ENCODE peak calls at places on chromosomes 16 and 17, in five cellular contexts. One of them, this sample, is unnamed.

GRCh38 chr17:60675997-60676396 is 1.7 kb upstream of the BCAS3 start:
- DNase-seq in IMR-90: no peak
- DNase-seq in GM12878: no peak
- DNase-seq in A549: no peak
- DNase-seq in K562: no peak
- DNase-seq in this sample: no peak

GRCh38 chr17:41442772-41443171 is 2.0 kb upstream of the KRT38 start:
- DNase-seq in GM12878: no peak
- DNase-seq in IMR-90: peak; percentile 57
- DNase-seq in K562: no peak
- DNase-seq in A549: no peak
- DNase-seq in this sample: no peak

GRCh38 chr17:46037722-46038255 is 38.7 kb downstream of the STH start:
- DNase-seq in K562: no peak
- DNase-seq in GM12878: no peak
- DNase-seq in IMR-90: no peak
- DNase-seq in A549: no peak
- DNase-seq in this sample: no peak

GRCh38 chr17:57221366-57222350 is 34.7 kb upstream of the MSI2 start:
- DNase-seq in K562: no peak
- DNase-seq in GM12878: no peak
- DNase-seq in A549: no peak
- DNase-seq in IMR-90: no peak
- DNase-seq in this sample: no peak

GRCh38 chr17:5793899-5794298 is 209.6 kb upstream of the NLRP1 start:
- DNase-seq in IMR-90: no peak
- DNase-seq in A549: no peak
- DNase-seq in GM12878: no peak
- DNase-seq in K562: no peak
- DNase-seq in this sample: no peak

GRCh38 chr16:53129281-53130192 is 74.7 kb downstream of the CHD9 start:
- DNase-seq in A549: no peak
- DNase-seq in K562: peak; percentile 41
- DNase-seq in IMR-90: peak; percentile 81
- DNase-seq in GM12878: no peak
- DNase-seq in this sample: peak; percentile 28

GRCh38 chr17:39261286-39261685 is 35.5 kb upstream of the STAC2 start:
- DNase-seq in GM12878: no peak
- DNase-seq in IMR-90: no peak
- DNase-seq in A549: no peak
- DNase-seq in K562: peak; percentile 76
- DNase-seq in this sample: no peak

GRCh38 chr16:31081428-31082351 is 7.1 kb downstream of the PRSS53 start:
- DNase-seq in A549: no peak
- DNase-seq in IMR-90: no peak
- DNase-seq in GM12878: no peak
- DNase-seq in K562: no peak
- DNase-seq in this sample: no peak

GRCh38 chr16:53692146-53692545 is 11.5 kb downstream of the RPGRIP1L start:
- DNase-seq in A549: no peak
- DNase-seq in IMR-90: no peak
- DNase-seq in GM12878: no peak
- DNase-seq in K562: no peak
- DNase-seq in this sample: no peak

GRCh38 chr17:36149296-36149820 is 27.1 kb downstream of the TBC1D3B start:
- DNase-seq in A549: no peak
- DNase-seq in K562: no peak
- DNase-seq in GM12878: no peak
- DNase-seq in IMR-90: peak; percentile 33
- DNase-seq in this sample: peak; percentile 23

GRCh38 chr17:2024572-2025219 is 438 bp downstream of the RTN4RL1 start:
- DNase-seq in K562: no peak
- DNase-seq in GM12878: no peak
- DNase-seq in A549: no peak
- DNase-seq in IMR-90: no peak
- DNase-seq in this sample: no peak

GRCh38 chr16:78478267-78478821 is 378.9 kb downstream of the WWOX start:
- DNase-seq in GM12878: no peak
- DNase-seq in IMR-90: no peak
- DNase-seq in A549: peak; percentile 9
- DNase-seq in K562: peak; percentile 27
- DNase-seq in this sample: peak; percentile 28

GRCh38 chr17:57986841-57987581 is 1.0 kb downstream of the VEZF1 start:
- DNase-seq in GM12878: no peak
- DNase-seq in A549: peak; percentile 63
- DNase-seq in K562: no peak
- DNase-seq in IMR-90: peak; percentile 91
- DNase-seq in this sample: peak; percentile 39

GRCh38 chr17:48997827-48998556 is 807 bp downstream of the IGF2BP1 start:
- DNase-seq in GM12878: no peak
- DNase-seq in K562: peak; percentile 79
- DNase-seq in IMR-90: no peak
- DNase-seq in A549: no peak
- DNase-seq in this sample: no peak

GRCh38 chr17:74361613-74362391 is at the start of gene BTBD17:
- DNase-seq in IMR-90: no peak
- DNase-seq in K562: peak; percentile 82
- DNase-seq in GM12878: no peak
- DNase-seq in A549: peak; percentile 74
- DNase-seq in this sample: peak; percentile 77

GRCh38 chr17:67759355-67760171 is 41.8 kb downstream of the NOL11 start:
- DNase-seq in K562: peak; percentile 40
- DNase-seq in IMR-90: peak; percentile 50
- DNase-seq in A549: no peak
- DNase-seq in GM12878: no peak
- DNase-seq in this sample: no peak

GRCh38 chr17:6996256-6997111 is 635 bp downstream of the ALOX12 start:
- DNase-seq in K562: no peak
- DNase-seq in GM12878: no peak
- DNase-seq in IMR-90: no peak
- DNase-seq in A549: no peak
- DNase-seq in this sample: no peak

GRCh38 chr17:47603830-47604229 is 45.9 kb upstream of the KPNB1 start:
- DNase-seq in K562: no peak
- DNase-seq in IMR-90: no peak
- DNase-seq in GM12878: no peak
- DNase-seq in A549: no peak
- DNase-seq in this sample: no peak

GRCh38 chr16:27568077-27568476 is 18.1 kb downstream of the KATNIP start:
- DNase-seq in A549: peak; percentile 27
- DNase-seq in IMR-90: no peak
- DNase-seq in K562: no peak
- DNase-seq in GM12878: no peak
- DNase-seq in this sample: no peak

GRCh38 chr17:49913226-49914095 is 55.5 kb upstream of the DLX4 start:
- DNase-seq in A549: peak; percentile 81
- DNase-seq in GM12878: no peak
- DNase-seq in IMR-90: peak; percentile 55
- DNase-seq in K562: peak; percentile 71
- DNase-seq in this sample: no peak

GRCh38 chr17:44961921-44962350 is 6.2 kb downstream of the C1QL1 start:
- DNase-seq in GM12878: no peak
- DNase-seq in A549: no peak
- DNase-seq in K562: peak; percentile 31
- DNase-seq in IMR-90: no peak
- DNase-seq in this sample: peak; percentile 49

GRCh38 chr16:64470916-64471315 is 650.9 kb downstream of the CDH11 start:
- DNase-seq in K562: no peak
- DNase-seq in IMR-90: no peak
- DNase-seq in A549: no peak
- DNase-seq in GM12878: no peak
- DNase-seq in this sample: no peak

GRCh38 chr17:9568004-9568403 is 7.6 kb downstream of the STX8 start:
- DNase-seq in GM12878: no peak
- DNase-seq in K562: no peak
- DNase-seq in IMR-90: no peak
- DNase-seq in A549: no peak
- DNase-seq in this sample: no peak

GRCh38 chr17:28807925-28808641 is 34.5 kb downstream of the FAM222B start:
- DNase-seq in K562: no peak
- DNase-seq in GM12878: no peak
- DNase-seq in A549: peak; percentile 57
- DNase-seq in IMR-90: peak; percentile 92
- DNase-seq in this sample: peak; percentile 5

GRCh38 chr17:39152134-39152884 is 872 bp upstream of the PLXDC1 start:
- DNase-seq in A549: peak; percentile 54
- DNase-seq in GM12878: no peak
- DNase-seq in K562: no peak
- DNase-seq in IMR-90: no peak
- DNase-seq in this sample: peak; percentile 25

GRCh38 chr17:17264430-17264829 is 16.6 kb downstream of the COPS3 start:
- DNase-seq in GM12878: no peak
- DNase-seq in IMR-90: no peak
- DNase-seq in A549: no peak
- DNase-seq in K562: no peak
- DNase-seq in this sample: no peak

GRCh38 chr17:73770115-73770848 is 126.0 kb upstream of the SDK2 start:
- DNase-seq in K562: no peak
- DNase-seq in A549: peak; percentile 57
- DNase-seq in GM12878: no peak
- DNase-seq in IMR-90: peak; percentile 50
- DNase-seq in this sample: peak; percentile 59

GRCh38 chr17:48586355-48586924 is 3.6 kb downstream of the HOXB3 start:
- DNase-seq in IMR-90: peak; percentile 41
- DNase-seq in A549: no peak
- DNase-seq in K562: no peak
- DNase-seq in GM12878: no peak
- DNase-seq in this sample: no peak

GRCh38 chr17:16435951-16436886 is 20.8 kb downstream of the TRPV2 start:
- DNase-seq in GM12878: no peak
- DNase-seq in K562: no peak
- DNase-seq in A549: no peak
- DNase-seq in IMR-90: no peak
- DNase-seq in this sample: no peak

GRCh38 chr16:4414187-4414909 is 2.0 kb downstream of the CORO7 start:
- DNase-seq in K562: peak; percentile 8
- DNase-seq in A549: no peak
- DNase-seq in GM12878: peak; percentile 98
- DNase-seq in IMR-90: no peak
- DNase-seq in this sample: no peak

GRCh38 chr16:1654505-1655268 is 23.4 kb upstream of the JPT2 start:
- DNase-seq in A549: no peak
- DNase-seq in IMR-90: no peak
- DNase-seq in GM12878: no peak
- DNase-seq in K562: no peak
- DNase-seq in this sample: no peak

GRCh38 chr16:2826591-2827480 is 3.3 kb upstream of the ZG16B start:
- DNase-seq in GM12878: no peak
- DNase-seq in A549: no peak
- DNase-seq in K562: no peak
- DNase-seq in IMR-90: no peak
- DNase-seq in this sample: no peak

DNA sequence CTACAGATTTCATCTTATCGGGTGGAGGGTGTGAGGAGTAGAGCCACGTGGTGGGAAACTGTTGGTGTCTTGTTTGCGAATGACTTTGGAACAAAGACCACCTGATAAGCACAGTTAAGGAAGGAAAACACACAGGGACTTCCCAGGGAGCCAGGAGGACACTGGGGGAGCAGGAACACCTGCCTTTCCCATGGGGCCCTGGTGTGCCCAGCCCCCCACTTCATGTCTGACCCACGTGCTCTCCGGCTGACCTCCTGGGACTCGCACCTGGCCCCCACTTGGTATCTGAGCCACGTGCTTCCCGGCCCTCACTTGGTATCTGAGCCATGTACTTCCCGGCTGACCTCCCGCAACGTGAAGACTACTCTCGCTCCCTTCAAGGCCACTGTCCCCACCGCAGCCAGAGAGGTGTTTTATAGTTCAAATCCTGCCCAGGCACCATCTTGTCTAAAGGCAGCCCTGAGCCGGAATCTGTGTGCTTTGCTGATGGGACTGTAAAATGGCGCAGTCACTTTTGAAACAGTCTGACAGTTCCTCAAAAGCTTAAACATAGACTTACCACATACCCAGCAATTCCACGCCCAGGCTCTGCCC is 5.4 kb upstream of the CSNK1D start:
- DNase-seq in A549: no peak
- DNase-seq in GM12878: no peak
- DNase-seq in IMR-90: no peak
- DNase-seq in K562: no peak
- DNase-seq in this sample: no peak
- TF ChIP-seq BHLHE40 in A549: no peak
- TF ChIP-seq BHLHE40 in GM12878: no peak
- TF ChIP-seq BHLHE40 in IMR-90: no peak
- TF ChIP-seq BHLHE40 in K562: no peak
- TF ChIP-seq BHLHE40 in this sample: no peak

GRCh38 chr16:11967195-11967911 is 2.3 kb downstream of the TNFRSF17 start:
- DNase-seq in A549: no peak
- DNase-seq in GM12878: no peak
- DNase-seq in K562: no peak
- DNase-seq in IMR-90: no peak
- DNase-seq in this sample: no peak
- TF ChIP-seq BHLHE40 in A549: no peak
- TF ChIP-seq BHLHE40 in GM12878: no peak
- TF ChIP-seq BHLHE40 in K562: no peak
- TF ChIP-seq BHLHE40 in IMR-90: no peak
- TF ChIP-seq BHLHE40 in this sample: no peak

GRCh38 chr17:14015286-14015685 is 54.0 kb upstream of the COX10 start:
- DNase-seq in K562: no peak
- DNase-seq in A549: no peak
- DNase-seq in IMR-90: no peak
- DNase-seq in GM12878: no peak
- DNase-seq in this sample: no peak

GRCh38 chr17:14007951-14008350 is 61.4 kb upstream of the COX10 start:
- DNase-seq in A549: no peak
- DNase-seq in IMR-90: no peak
- DNase-seq in GM12878: no peak
- DNase-seq in K562: no peak
- DNase-seq in this sample: no peak

GRCh38 chr17:14014647-14015046 is 54.7 kb upstream of the COX10 start:
- DNase-seq in GM12878: no peak
- DNase-seq in IMR-90: peak; percentile 9
- DNase-seq in K562: no peak
- DNase-seq in A549: no peak
- DNase-seq in this sample: no peak

GRCh38 chr17:14010999-14011692 is 58.2 kb upstream of the COX10 start:
- DNase-seq in A549: no peak
- DNase-seq in K562: no peak
- DNase-seq in GM12878: no peak
- DNase-seq in IMR-90: no peak
- DNase-seq in this sample: no peak

GRCh38 chr17:14011740-14012405 is 57.4 kb upstream of the COX10 start:
- DNase-seq in IMR-90: no peak
- DNase-seq in A549: no peak
- DNase-seq in K562: no peak
- DNase-seq in GM12878: no peak
- DNase-seq in this sample: no peak
- TF ChIP-seq BHLHE40 in IMR-90: no peak
- TF ChIP-seq BHLHE40 in A549: no peak
- TF ChIP-seq BHLHE40 in K562: no peak
- TF ChIP-seq BHLHE40 in GM12878: no peak
- TF ChIP-seq BHLHE40 in this sample: no peak

DNA sequence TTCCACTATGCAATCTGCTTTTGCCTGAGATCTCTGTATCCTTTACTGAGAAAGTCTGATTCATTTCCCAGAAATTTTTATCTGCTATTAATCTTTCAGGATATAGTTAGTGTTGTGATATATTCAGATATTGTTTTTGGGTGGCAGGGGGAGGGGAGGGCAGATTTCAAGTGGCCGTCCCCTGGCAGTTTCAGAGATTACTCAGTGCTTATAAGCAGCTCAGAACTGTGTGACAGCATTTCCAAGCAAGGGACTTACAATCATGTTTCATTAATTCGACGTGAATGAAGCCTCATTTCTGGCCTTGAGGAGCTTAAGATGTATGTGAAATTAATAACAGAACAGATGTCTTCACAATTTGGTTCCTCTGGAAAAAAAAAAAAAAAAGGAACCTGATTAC is 35.1 kb upstream of the MMP2 start:
- DNase-seq in GM12878: no peak
- DNase-seq in K562: no peak
- DNase-seq in IMR-90: no peak
- DNase-seq in A549: no peak
- DNase-seq in this sample: no peak
- TF ChIP-seq BHLHE40 in GM12878: no peak
- TF ChIP-seq BHLHE40 in K562: no peak
- TF ChIP-seq BHLHE40 in IMR-90: no peak
- TF ChIP-seq BHLHE40 in A549: no peak
- TF ChIP-seq BHLHE40 in this sample: no peak